ENCODE peak calls at places on chromosome 17, in nine cellular contexts. Z, J, I, P, X, H, W, N and Q are unnamed samples.

GRCh38 chr17:80491478-80492342 is 15.3 kb upstream of the NPTX1 start:
- DNase-seq in N (no peak), H (no peak), P (no peak), J (no peak), Z (peak), W (no peak), I (no peak), X (no peak), Q (no peak)

GRCh38 chr17:78992542-78993212 is 13.0 kb upstream of the LGALS3BP start:
- DNase-seq in N (no peak), X (no peak), P (no peak), H (no peak), J (no peak), Z (no peak), W (no peak), I (no peak), Q (no peak)

GRCh38 chr17:49402706-49403105 is 12.0 kb downstream of the PHB1 start:
- DNase-seq in H (no peak), Z (no peak), I (no peak), J (no peak), X (no peak), W (peak), N (no peak), P (no peak), Q (no peak)

GRCh38 chr17:9905902-9906301 is 831 bp upstream of the RCVRN start:
- DNase-seq in X (peak), P (no peak), I (no peak), J (no peak), H (peak), W (no peak), N (no peak), Z (peak), Q (no peak)

GRCh38 chr17:71828182-71828596 is 292.6 kb upstream of the SOX9 start:
- DNase-seq in J (peak), N (no peak), P (no peak), Z (peak), H (no peak), I (no peak), X (no peak), W (no peak), Q (no peak)

GRCh38 chr17:79340286-79340685 is 265.7 kb downstream of the ENGASE start:
- DNase-seq in W (peak), Z (no peak), X (peak), J (no peak), N (no peak), H (no peak), P (no peak), I (no peak), Q (no peak)

GRCh38 chr17:40304464-40304863 is 4.5 kb upstream of the RARA start:
- DNase-seq in I (no peak), W (no peak), J (peak), P (no peak), N (no peak), Z (peak), X (no peak), H (no peak), Q (no peak)

GRCh38 chr17:33436321-33436720 is 143.2 kb upstream of the ASIC2 start:
- DNase-seq in H (no peak), W (no peak), I (no peak), Z (peak), N (no peak), P (no peak), X (no peak), J (peak), Q (no peak)

GRCh38 chr17:43176119-43176570 is 5.1 kb downstream of the NBR1 start:
- DNase-seq in X (no peak), W (no peak), J (no peak), N (no peak), I (no peak), P (no peak), H (no peak), Z (no peak), Q (no peak)

GRCh38 chr17:2084129-2084765 is 29.3 kb downstream of the HIC1 start:
- DNase-seq in W (no peak), P (no peak), J (peak), I (no peak), N (no peak), Z (peak), X (peak), H (peak), Q (no peak)

GRCh38 chr17:77696720-77697460 is 261.6 kb upstream of the TNRC6C start:
- DNase-seq in X (no peak), P (no peak), I (no peak), W (peak), Z (no peak), H (no peak), N (no peak), J (no peak), Q (no peak)

DNA sequence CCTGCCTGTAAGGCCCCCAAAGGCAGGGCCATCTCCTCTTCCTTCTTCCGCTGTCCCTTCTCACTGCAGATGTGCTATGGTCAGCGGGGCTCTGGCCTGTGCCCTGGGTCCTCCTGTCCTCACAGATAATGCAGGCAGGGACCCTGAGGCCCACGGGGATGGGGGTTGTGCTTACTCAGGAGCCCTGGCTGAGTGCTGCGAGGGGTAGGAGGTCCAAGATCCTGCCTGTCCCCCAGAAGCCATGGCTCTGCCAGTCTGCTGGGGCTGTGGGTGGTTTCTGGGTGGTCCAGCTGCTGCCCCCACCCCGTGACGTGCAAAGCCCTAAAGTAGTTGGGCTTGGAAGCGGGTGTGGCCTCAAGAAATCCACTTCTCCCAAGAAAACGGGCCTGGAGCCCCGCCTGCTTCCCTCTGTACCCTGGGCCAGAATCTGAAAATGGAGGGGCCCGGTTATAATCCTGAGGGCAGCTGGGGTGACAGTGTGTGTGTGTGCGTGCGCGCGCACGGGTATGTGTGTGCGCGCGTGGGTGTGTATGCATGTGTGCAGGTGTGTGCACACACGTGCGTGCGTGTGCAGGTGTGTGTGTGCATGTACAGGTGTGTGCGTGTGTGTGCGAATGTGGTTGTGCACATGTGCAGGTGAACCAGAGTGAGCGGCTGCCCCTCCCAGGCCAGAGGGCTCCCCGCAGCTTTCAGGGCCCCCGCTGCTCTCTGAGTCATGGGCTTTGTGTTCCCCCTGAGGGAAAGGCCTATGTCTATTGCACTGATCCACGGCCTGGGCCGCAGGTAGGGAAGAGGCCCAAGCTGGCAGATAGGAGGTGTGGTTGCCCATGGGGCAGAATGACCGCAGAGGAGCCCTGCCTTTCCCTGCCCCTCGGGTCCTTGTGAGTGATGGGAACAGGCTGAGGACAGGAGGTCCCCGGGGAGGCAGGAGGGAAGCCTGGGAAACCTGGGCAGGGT is 13.8 kb downstream of the SPNS2 start:
- DNase-seq in X (peak), J (no peak), I (no peak), Z (no peak), P (no peak), N (no peak), W (no peak), H (no peak), Q (no peak)
- H3K27ac ChIP-seq in X (peak), J (no peak), I (no peak), Z (no peak), P (no peak), N (no peak), W (no peak), H (peak), Q (no peak)

DNA sequence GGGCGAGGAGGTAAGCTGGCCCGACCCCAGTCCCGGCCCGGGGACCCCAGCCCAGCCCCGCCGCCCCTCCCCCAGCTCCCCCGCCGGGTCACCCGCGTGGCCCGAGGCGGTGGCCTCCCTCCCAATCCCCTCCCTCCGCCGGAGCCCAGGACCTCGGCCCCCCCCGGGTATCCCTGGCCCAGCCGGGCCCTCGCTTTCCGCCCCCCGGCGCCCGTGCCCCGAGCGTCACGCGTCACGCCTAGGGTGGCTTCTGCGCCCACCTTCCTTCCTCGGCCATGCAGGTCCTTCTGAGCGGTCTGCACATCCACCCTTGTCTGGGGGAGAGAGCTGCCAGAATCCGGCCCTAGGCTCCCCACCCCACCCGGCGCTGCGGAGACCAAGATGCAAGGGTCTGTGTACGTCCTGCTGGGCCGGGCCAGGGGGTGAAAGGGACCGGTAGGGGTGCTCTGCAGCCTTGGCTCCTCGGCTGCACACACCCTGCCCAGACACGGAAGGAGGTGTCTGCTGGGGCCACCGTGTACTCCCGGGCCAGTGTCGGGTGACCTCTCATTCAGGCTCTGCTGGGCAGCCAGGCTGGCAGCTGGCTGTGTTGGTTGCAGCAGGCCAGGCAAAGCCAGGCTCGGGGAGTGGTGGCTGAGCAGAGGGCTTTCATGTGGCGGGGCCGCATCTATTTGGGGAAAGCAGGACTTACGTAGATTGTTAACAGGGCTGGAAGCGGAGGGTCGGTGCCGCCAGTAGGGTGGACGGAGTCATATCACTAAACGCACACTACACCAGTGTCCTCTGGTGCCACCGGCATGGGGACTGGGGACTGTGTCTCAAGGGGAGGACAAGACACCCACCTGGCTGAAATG is 754 bp downstream of the RAB11FIP4 start:
- DNase-seq in I (peak), X (peak), W (peak), J (no peak), Z (no peak), P (no peak), H (no peak), N (no peak), Q (no peak)
- H3K4me3 ChIP-seq in I (peak), X (peak), W (peak), J (no peak), Z (no peak), P (peak), H (peak), N (peak), Q (no peak)

GRCh38 chr17:73546770-73547345 is 97.4 kb downstream of the SDK2 start:
- DNase-seq in N (no peak), P (no peak), I (no peak), Z (peak), X (peak), H (no peak), W (no peak), J (no peak), Q (peak)

GRCh38 chr17:73545633-73546032 is 98.6 kb downstream of the SDK2 start:
- DNase-seq in Z (no peak), W (no peak), X (peak), J (no peak), N (no peak), P (no peak), H (no peak), I (no peak), Q (no peak)

GRCh38 chr17:73545109-73545508 is 99.1 kb downstream of the SDK2 start:
- DNase-seq in X (no peak), P (no peak), H (no peak), N (no peak), W (no peak), J (no peak), Z (no peak), I (no peak), Q (no peak)

GRCh38 chr17:73547790-73548189 is 96.5 kb downstream of the SDK2 start:
- DNase-seq in Z (no peak), I (no peak), W (no peak), N (no peak), P (no peak), J (no peak), H (no peak), X (no peak), Q (no peak)

DNA sequence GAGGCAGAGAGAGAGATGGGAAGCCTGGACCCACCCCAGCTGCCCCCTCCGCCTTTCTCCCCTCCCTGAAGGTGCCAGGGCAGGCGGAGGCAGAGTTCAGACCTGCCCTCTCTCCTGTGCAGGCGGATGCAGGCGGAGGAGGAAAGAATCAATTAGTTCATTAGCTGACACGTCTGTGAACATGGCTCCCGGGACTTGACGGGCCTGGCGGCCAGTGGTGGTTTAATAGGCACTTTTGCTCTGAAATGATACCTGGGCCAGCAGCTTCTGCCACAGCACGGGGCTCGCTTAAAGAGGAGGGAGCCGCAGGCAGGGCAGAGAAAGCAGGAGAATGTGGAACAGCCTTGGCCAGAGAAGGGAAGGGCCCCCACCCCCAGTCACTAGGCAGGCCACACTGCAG is 98.1 kb downstream of the SDK2 start:
- DNase-seq in X (no peak), I (no peak), Z (no peak), W (no peak), N (no peak), J (no peak), H (no peak), P (no peak), Q (no peak)
- H3K27ac ChIP-seq in X (no peak), I (no peak), Z (no peak), W (no peak), N (no peak), J (no peak), H (no peak), P (no peak), Q (no peak)

DNA sequence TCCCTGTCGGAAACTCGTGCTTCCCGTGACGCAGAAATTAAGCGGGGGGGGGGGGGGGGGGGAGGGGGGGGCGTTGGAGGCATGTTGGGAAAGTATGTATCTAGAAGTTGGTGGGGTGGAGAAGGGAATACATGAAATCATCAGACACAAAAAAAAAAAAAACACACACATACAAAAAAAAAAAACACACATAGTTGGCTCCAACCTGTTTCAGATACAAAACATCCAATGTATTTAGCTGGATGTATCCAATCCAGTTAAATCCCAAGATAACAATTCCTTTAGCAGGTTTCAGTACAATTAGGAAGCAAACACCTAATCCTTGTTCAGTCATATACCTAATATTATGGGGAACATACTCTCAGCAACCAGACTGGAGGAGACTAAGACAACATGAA is 29.6 kb downstream of the FAM222B start:
- DNase-seq in Z (no peak), J (no peak), N (no peak), H (no peak), X (no peak), W (no peak), I (no peak), P (no peak), Q (no peak)
- H3K4me3 ChIP-seq in Z (peak), J (peak), N (peak), H (peak), X (peak), W (peak), I (peak), P (peak), Q (peak)